ENCODE peak calls at places on chromosomes 7 and 10, in eight cellular contexts. F is K562, Y is sigmoid colon, J is H1, D is SK-N-SH, U is stomach, M is suprapubic skin, E is transverse colon. V is an unnamed sample.

GRCh38 chr10:58554316-58554715 is 41.6 kb downstream of the BICC1 start:
- DNase-seq in F (no peak), Y (no peak), J (no peak), D (no peak), U (no peak), M (no peak), E (no peak), V (no peak)

GRCh38 chr10:129641351-129641750 is 174.3 kb downstream of the MGMT start:
- DNase-seq in F (no peak), Y (no peak), J (no peak), D (no peak), U (no peak), M (no peak), E (no peak), V (no peak)

GRCh38 chr7:100444311-100445278 is 8.3 kb upstream of the PPP1R35 start:
- DNase-seq in F (peak; percentile 84), Y (no peak), J (no peak), D (no peak), U (no peak), M (no peak), E (peak; percentile 44), V (no peak)

GRCh38 chr7:2404714-2405119 is 1.3 kb downstream of the CHST12 start:
- DNase-seq in F (no peak), Y (no peak), J (no peak), D (no peak), U (no peak), M (no peak), E (no peak), V (no peak)

GRCh38 chr7:12888727-12889126 is 201.3 kb downstream of the ARL4A start:
- DNase-seq in F (no peak), Y (no peak), J (no peak), D (no peak), U (no peak), M (no peak), E (no peak), V (no peak)

GRCh38 chr10:32349968-32350738 is 3.2 kb upstream of the EPC1 start:
- DNase-seq in F (no peak), Y (no peak), J (no peak), D (no peak), U (no peak), M (no peak), E (no peak), V (no peak)

GRCh38 chr7:43873300-43873699 is 4.0 kb upstream of the MRPS24 start:
- DNase-seq in F (peak; percentile 55), Y (peak; percentile 81), J (no peak), D (no peak), U (no peak), M (peak; percentile 80), E (peak; percentile 74), V (no peak)

GRCh38 chr10:5500910-5501309 is 1.5 kb upstream of the CALML5 start:
- DNase-seq in F (no peak), Y (peak; percentile 24), J (no peak), D (no peak), U (no peak), M (no peak), E (no peak), V (no peak)

GRCh38 chr10:63083904-63084689 is 49.0 kb upstream of the NRBF2 start:
- DNase-seq in F (peak; percentile 42), Y (peak; percentile 89), J (no peak), D (peak; percentile 56), U (peak; percentile 62), M (peak; percentile 74), E (peak; percentile 51), V (peak; percentile 69)

GRCh38 chr7:124590814-124591213 is 174.8 kb downstream of the GPR37 start:
- DNase-seq in F (no peak), Y (no peak), J (no peak), D (no peak), U (no peak), M (no peak), E (no peak), V (no peak)

GRCh38 chr10:49135575-49136313 is 1.9 kb upstream of the FAM170B start:
- DNase-seq in F (no peak), Y (no peak), J (no peak), D (no peak), U (no peak), M (no peak), E (no peak), V (no peak)

GRCh38 chr7:20241491-20242261 is 24.5 kb upstream of the MACC1 start:
- DNase-seq in F (no peak), Y (no peak), J (no peak), D (no peak), U (no peak), M (no peak), E (no peak), V (no peak)

GRCh38 chr10:43362191-43362839 is 9.1 kb upstream of the FXYD4 start:
- DNase-seq in F (no peak), Y (peak; percentile 97), J (peak; percentile 92), D (peak; percentile 98), U (peak; percentile 99), M (peak; percentile 92), E (peak; percentile 97), V (peak; percentile 100)

GRCh38 chr10:88944813-88945212 is 7.8 kb downstream of the ACTA2 start:
- DNase-seq in F (no peak), Y (no peak), J (no peak), D (no peak), U (no peak), M (no peak), E (no peak), V (no peak)

GRCh38 chr7:100085515-100085914 is 3.3 kb upstream of the COPS6 start:
- DNase-seq in F (no peak), Y (no peak), J (no peak), D (no peak), U (no peak), M (no peak), E (no peak), V (no peak)

GRCh38 chr10:7491230-7491629 is 80.4 kb upstream of the SFMBT2 start:
- DNase-seq in F (no peak), Y (no peak), J (no peak), D (no peak), U (no peak), M (no peak), E (no peak), V (no peak)

GRCh38 chr10:7491949-7492659 is 81.3 kb upstream of the SFMBT2 start:
- DNase-seq in F (no peak), Y (no peak), J (no peak), D (no peak), U (no peak), M (no peak), E (no peak), V (no peak)

GRCh38 chr10:7486533-7486932 is 75.7 kb upstream of the SFMBT2 start:
- DNase-seq in F (no peak), Y (no peak), J (no peak), D (no peak), U (no peak), M (no peak), E (no peak), V (no peak)

GRCh38 chr10:7485267-7485601 is 74.4 kb upstream of the SFMBT2 start:
- DNase-seq in F (no peak), Y (no peak), J (no peak), D (no peak), U (no peak), M (no peak), E (no peak), V (no peak)

DNA sequence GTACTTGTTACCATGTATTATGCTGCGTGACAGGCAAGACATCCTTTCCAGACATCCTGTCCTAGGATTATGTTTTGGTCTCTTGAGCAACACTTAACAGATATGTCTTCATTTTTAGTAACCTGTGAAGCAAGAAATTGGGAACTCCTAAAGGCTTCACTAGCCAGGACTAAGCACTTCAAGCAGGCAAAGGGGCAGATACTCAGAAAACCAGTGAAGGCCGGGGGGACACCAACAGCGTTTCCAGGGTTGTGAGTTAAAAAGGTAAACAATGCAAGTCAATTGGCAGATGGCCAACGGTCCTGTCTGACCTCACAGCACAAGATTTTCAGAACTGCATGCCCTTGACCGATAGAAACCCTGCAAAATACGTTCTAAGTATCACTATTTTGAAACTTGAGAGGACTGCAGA is 77.6 kb upstream of the SFMBT2 start:
- DNase-seq in F (no peak), Y (peak; percentile 86), J (no peak), D (no peak), U (no peak), M (no peak), E (peak; percentile 39), V (no peak)
- H3K4me1 ChIP-seq in F (no peaks in the 10 kb centered on the region), Y (no peaks in the 10 kb centered on the region), J (peaks cover 3% of the 10 kb centered on the region), D (no peaks in the 10 kb centered on the region), U (peaks cover 28% of the 10 kb centered on the region), M (no peaks in the 10 kb centered on the region), E (no peaks in the 10 kb centered on the region), V (peaks cover 26% of the 10 kb centered on the region)

DNA sequence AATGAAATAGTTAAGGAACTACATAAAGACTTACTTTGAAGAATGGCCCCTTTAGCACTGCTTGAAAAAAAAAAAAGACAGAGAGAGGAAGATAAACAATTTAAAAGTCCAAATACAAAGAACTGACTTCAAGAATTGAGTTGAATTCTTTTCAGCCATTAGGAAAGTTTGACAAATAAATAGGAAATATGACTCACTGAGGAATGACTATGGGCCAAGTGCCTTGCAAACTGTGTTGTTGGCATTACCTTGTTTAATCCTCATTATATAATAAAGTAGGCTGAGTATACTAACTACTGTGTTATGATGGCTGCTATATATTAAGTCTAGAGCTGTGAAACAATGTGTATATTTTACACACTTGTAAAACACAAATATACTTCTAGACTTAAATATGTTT is 151.1 kb downstream of the ELMO1 start:
- DNase-seq in F (no peak), Y (no peak), J (no peak), D (no peak), U (no peak), M (no peak), E (no peak), V (no peak)
- TF ChIP-seq EP300 in F (no peak), Y (no peak), J (no peak), D (no peak), U (no peak), M (no peak), E (no peak), V (no peak)

DNA sequence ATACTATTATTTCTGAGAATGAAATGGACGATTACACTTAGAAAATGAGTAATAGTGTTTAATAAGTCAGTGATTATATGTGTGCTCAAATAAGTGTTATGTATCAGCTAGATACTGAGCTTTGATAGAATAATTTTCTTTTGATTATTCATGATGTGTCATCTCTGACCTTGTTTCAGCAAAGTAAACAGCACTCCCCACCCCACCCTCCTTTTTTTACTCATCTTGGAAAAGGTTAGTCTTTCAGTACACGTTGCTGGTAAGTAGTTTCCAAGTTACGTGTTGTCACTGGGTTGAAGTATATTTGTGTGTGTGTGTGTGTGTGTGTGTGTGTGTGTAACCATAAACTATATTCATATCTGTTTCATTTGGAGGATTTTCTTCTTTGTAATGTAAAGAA is 84.1 kb downstream of the GNAI1 start:
- DNase-seq in F (no peak), Y (no peak), J (no peak), D (no peak), U (no peak), M (no peak), E (no peak), V (no peak)
- TF ChIP-seq POLR2AphosphoS5 in F (no peak), Y (peak; percentile 31), J (no peak), D (peak; percentile 42), U (no peak), M (no peak), E (no peak), V (no peak)

GRCh38 chr10:47087667-47088066 is 176.4 kb downstream of the PTPN20 start:
- DNase-seq in F (no peak), Y (no peak), J (no peak), D (no peak), U (no peak), M (no peak), E (no peak), V (no peak)
- H3K4me1 ChIP-seq in F (no peaks in the 10 kb centered on the region), Y (no peaks in the 10 kb centered on the region), J (no peaks in the 10 kb centered on the region), D (no peaks in the 10 kb centered on the region), U (no peaks in the 10 kb centered on the region), M (no peaks in the 10 kb centered on the region), E (no peaks in the 10 kb centered on the region), V (no peaks in the 10 kb centered on the region)